ENCODE peak calls at places on chromosomes 6 and 20, in five cellular contexts. C, Q, W, X and A are unnamed samples.
A peak's percentile ranks its signal among the peaks of the same experiment; 100 is the strongest.

GRCh38 chr20:47352332-47353223 is 3.9 kb downstream of the ZMYND8 start:
- DNase-seq in C (no peak), Q (peak; percentile 59), W (peak; percentile 14), X (no peak), A (no peak)

GRCh38 chr6:35643162-35643535 is 45.6 kb downstream of the FKBP5 start:
- DNase-seq in C (no peak), Q (no peak), W (no peak), X (no peak), A (no peak)

GRCh38 chr6:38137609-38138008 is 318.1 kb downstream of the ZFAND3 start:
- DNase-seq in C (no peak), Q (no peak), W (no peak), X (no peak), A (peak; percentile 31)

GRCh38 chr6:33744895-33745546 is 1.7 kb downstream of the IP6K3 start:
- DNase-seq in C (no peak), Q (no peak), W (no peak), X (no peak), A (peak; percentile 50)

GRCh38 chr6:14977747-14978382 is 268.0 kb upstream of the JARID2 start:
- DNase-seq in C (no peak), Q (no peak), W (no peak), X (no peak), A (no peak)

GRCh38 chr6:158610319-158610968 is 34.1 kb downstream of the DYNLT1 start:
- DNase-seq in C (no peak), Q (no peak), W (no peak), X (peak; percentile 55), A (no peak)

GRCh38 chr6:5752282-5752681 is 254.4 kb downstream of the NRN1 start:
- DNase-seq in C (no peak), Q (no peak), W (no peak), X (no peak), A (no peak)

GRCh38 chr6:168563656-168564055 is 122.7 kb downstream of the SMOC2 start:
- DNase-seq in C (no peak), Q (no peak), W (no peak), X (no peak), A (no peak)

GRCh38 chr6:142372348-142372747 is 70.5 kb downstream of the ADGRG6 start:
- DNase-seq in C (no peak), Q (no peak), W (no peak), X (no peak), A (no peak)

GRCh38 chr20:63567382-63568169 is 6.5 kb downstream of the HELZ2 start:
- DNase-seq in C (no peak), Q (no peak), W (peak; percentile 30), X (no peak), A (no peak)

GRCh38 chr6:118377711-118378414 is 170.2 kb upstream of the PLN start:
- DNase-seq in C (no peak), Q (peak; percentile 69), W (no peak), X (no peak), A (peak; percentile 7)

GRCh38 chr6:111722220-111722731 is 116.6 kb upstream of the TRAF3IP2 start:
- DNase-seq in C (no peak), Q (no peak), W (no peak), X (no peak), A (no peak)

GRCh38 chr20:50724851-50725721 is 6.3 kb upstream of the PARD6B start:
- DNase-seq in C (no peak), Q (peak; percentile 70), W (no peak), X (peak; percentile 73), A (peak; percentile 64)

GRCh38 chr20:62320581-62321354 is 18.0 kb downstream of the ADRM1 start:
- DNase-seq in C (no peak), Q (no peak), W (peak; percentile 69), X (no peak), A (peak; percentile 52)

GRCh38 chr20:38317422-38317821 is 13.5 kb downstream of the BPI start:
- DNase-seq in C (no peak), Q (no peak), W (no peak), X (no peak), A (no peak)

GRCh38 chr20:63555661-63556381 is 1.9 kb downstream of the FNDC11 start:
- DNase-seq in C (no peak), Q (no peak), W (no peak), X (no peak), A (no peak)

GRCh38 chr6:8085053-8085511 is 17.3 kb downstream of the EEF1E1 start:
- DNase-seq in C (no peak), Q (no peak), W (no peak), X (no peak), A (no peak)

GRCh38 chr20:51195419-51195901 is 172.6 kb upstream of the KCNG1 start:
- DNase-seq in C (no peak), Q (no peak), W (no peak), X (no peak), A (no peak)

GRCh38 chr6:128491041-128491642 is 29.3 kb downstream of the PTPRK start:
- DNase-seq in C (no peak), Q (no peak), W (no peak), X (no peak), A (no peak)

GRCh38 chr20:59835448-59836395 is 97.7 kb downstream of the SYCP2 start:
- DNase-seq in C (no peak), Q (peak; percentile 46), W (no peak), X (no peak), A (peak; percentile 46)

GRCh38 chr6:139109558-139109957 is 25.3 kb upstream of the HECA start:
- DNase-seq in C (no peak), Q (no peak), W (peak; percentile 45), X (no peak), A (no peak)

GRCh38 chr6:138410972-138411667 is 7.1 kb downstream of the HEBP2 start:
- DNase-seq in C (no peak), Q (no peak), W (no peak), X (no peak), A (no peak)

GRCh38 chr6:6620752-6621151 is 32.2 kb downstream of the LY86 start:
- DNase-seq in C (no peak), Q (no peak), W (no peak), X (no peak), A (no peak)

GRCh38 chr6:161554883-161555282 is 281.0 kb upstream of the AGPAT4 start:
- DNase-seq in C (no peak), Q (no peak), W (no peak), X (no peak), A (no peak)

GRCh38 chr6:49541210-49541724 is 9.2 kb upstream of the C6orf141 start:
- DNase-seq in C (no peak), Q (no peak), W (no peak), X (no peak), A (no peak)

GRCh38 chr6:26033942-26034354 is 53.3 kb upstream of the HFE start:
- DNase-seq in C (no peak), Q (no peak), W (peak; percentile 75), X (no peak), A (no peak)

GRCh38 chr6:104301921-104302320 is 557.8 kb downstream of the HACE1 start:
- DNase-seq in C (no peak), Q (no peak), W (no peak), X (no peak), A (no peak)

GRCh38 chr6:31871068-31871659 is 7.6 kb downstream of the SLC44A4 start:
- DNase-seq in C (no peak), Q (no peak), W (no peak), X (no peak), A (no peak)

GRCh38 chr6:167577891-167578361 is 248.8 kb upstream of the AFDN start:
- DNase-seq in C (no peak), Q (no peak), W (no peak), X (no peak), A (no peak)

GRCh38 chr6:16737389-16737788 is 23.9 kb downstream of the ATXN1 start:
- DNase-seq in C (no peak), Q (no peak), W (no peak), X (no peak), A (no peak)

GRCh38 chr6:87772597-87773530 is 70.8 kb upstream of the AKIRIN2 start:
- DNase-seq in C (no peak), Q (no peak), W (no peak), X (no peak), A (no peak)

DNA sequence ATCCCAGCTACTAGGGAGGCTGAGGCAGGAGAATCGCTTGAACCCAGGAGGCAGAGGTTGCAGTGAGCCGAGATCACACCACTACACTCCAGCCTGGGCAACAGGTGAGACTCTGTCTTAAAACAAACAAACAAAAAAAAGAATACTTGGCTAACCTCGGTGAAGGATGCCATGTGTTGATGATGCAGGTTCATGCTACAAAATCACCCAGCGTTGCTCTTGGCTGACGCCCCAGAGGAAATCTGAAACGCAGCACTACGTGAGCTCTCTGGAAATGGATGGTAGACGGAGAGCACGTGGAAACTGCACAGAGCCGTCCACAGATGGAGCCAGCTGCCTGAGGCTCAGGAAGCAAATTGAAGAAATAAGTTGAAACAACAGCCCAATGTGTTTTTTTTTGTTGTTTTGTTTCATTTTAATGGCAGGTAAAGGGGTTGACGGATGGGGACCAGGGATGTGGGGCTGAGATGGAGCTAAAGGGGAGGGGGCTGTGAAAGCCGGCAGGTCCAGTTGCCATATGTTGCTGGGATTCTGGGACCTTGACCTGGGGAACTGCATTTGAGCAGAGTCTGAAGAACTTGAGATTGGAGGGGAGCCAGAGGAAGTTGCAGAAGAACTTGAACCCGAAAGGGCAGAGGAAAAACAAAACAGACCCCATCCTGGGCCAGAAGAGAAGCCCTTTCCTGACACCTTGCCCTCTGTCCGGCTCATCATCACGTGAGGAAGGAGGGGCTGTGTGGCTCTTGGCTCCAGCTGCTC is 12.8 kb upstream of the MANBAL start:
- DNase-seq in C (no peak), Q (peak; percentile 41), W (peak; percentile 64), X (no peak), A (no peak)
- TF ChIP-seq CTCF in C (peak; percentile 17), Q (peak; percentile 38), W (peak; percentile 49), X (peak; percentile 55), A (no peak)

GRCh38 chr6:116096979-116097816 is 3.5 kb upstream of the NT5DC1 start:
- DNase-seq in C (no peak), Q (no peak), W (peak; percentile 25), X (no peak), A (no peak)
- TF ChIP-seq CTCF in C (peak; percentile 63), Q (peak; percentile 64), W (peak; percentile 76), X (peak; percentile 68), A (peak; percentile 38)

GRCh38 chr6:19836799-19837510 is at the start of gene ID4:
- DNase-seq in C (peak; percentile 96), Q (peak; percentile 92), W (no peak), X (peak; percentile 97), A (peak; percentile 98)
- TF ChIP-seq CTCF in C (no peak), Q (no peak), W (no peak), X (no peak), A (no peak)

DNA sequence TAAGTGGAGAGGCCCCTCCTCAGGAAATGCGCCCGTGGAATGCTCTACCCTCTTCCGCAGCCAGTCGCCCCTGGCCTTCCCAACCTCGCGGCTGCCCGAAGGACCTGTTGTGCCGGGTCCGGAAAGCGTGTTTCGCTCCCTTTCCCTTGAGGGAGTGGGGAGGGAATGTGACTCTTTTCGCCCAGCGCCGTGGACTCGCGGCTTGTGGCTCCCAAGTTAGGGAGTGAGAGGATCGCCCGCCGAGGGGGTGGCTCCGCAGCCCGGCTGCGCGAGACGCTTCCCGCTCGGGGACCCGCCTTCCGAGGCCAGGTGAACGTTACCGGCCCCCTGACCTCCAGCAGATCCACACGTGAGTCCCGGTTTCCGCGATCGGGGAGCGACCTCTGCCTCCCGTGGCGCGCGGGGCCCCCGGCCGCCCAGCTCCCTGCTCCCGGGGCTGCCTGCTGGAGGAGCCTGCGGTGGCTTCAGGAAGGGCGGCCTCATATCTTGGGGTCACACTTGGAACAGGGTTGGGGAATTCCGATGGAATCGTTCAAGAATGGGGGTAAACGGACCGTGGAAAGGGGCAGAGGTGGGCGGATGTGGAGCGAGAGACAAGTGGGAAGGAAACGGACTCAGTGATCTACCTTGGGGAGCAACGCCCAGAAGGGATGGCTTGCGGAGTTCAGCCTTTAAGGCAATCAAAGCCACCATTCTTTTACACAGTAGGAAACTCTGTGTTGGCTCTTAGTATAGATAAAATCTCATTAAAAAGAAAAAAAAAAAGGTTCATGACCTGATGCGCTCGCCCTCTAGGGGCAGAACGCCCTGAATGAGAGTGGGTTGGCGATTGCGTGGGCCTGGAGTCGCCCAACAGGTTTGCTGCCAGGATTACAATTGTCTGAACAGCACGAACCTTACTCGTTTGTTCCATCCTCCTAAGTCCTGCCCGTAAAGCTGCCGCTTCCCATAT is 887 bp downstream of the TPD52L1 start:
- DNase-seq in C (peak; percentile 21), Q (no peak), W (peak; percentile 4), X (no peak), A (peak; percentile 53)
- TF ChIP-seq CTCF in C (peak; percentile 69), Q (peak; percentile 19), W (peak; percentile 59), X (peak; percentile 41), A (peak; percentile 45)